ENCODE peak calls at places on chromosomes 1 and 21, in nine cellular contexts. E, G, R, H, D, L, Y, N and X are unnamed samples.

GRCh38 chr1:12098786-12099185 is 35.7 kb downstream of the TNFRSF8 start:
- DNase-seq in E (no peak), H (no peak), N (no peak), Y (no peak), L (no peak), D (no peak), R (no peak), G (no peak), X (no peak)

GRCh38 chr1:1283821-1284220 is 3.6 kb downstream of the SCNN1D start:
- DNase-seq in N (no peak), E (peak), Y (no peak), G (no peak), D (no peak), R (no peak), H (no peak), L (no peak), X (no peak)

GRCh38 chr1:92994105-92994712 is 32.9 kb upstream of the DIPK1A start:
- DNase-seq in G (peak), H (peak), L (peak), N (peak), D (peak), E (peak), R (peak), Y (peak), X (no peak)

GRCh38 chr1:47432071-47433036 is 5.5 kb upstream of the FOXD2 start:
- DNase-seq in Y (peak), H (no peak), R (peak), E (peak), L (peak), G (peak), D (peak), N (peak), X (no peak)

GRCh38 chr1:234926574-234927311 is 201.9 kb downstream of the TOMM20 start:
- DNase-seq in Y (no peak), D (no peak), L (no peak), H (peak), N (no peak), R (peak), E (no peak), G (peak), X (no peak)

GRCh38 chr21:21200103-21200938 is 202.1 kb downstream of the NCAM2 start:
- DNase-seq in R (peak), G (peak), N (peak), H (no peak), E (peak), Y (peak), L (no peak), D (no peak), X (no peak)

GRCh38 chr1:232549998-232550397 is 79.9 kb downstream of the SIPA1L2 start:
- DNase-seq in Y (no peak), N (no peak), D (no peak), E (no peak), L (no peak), H (no peak), R (no peak), G (no peak), X (no peak)

GRCh38 chr21:31473685-31474345 is 129.8 kb upstream of the TIAM1 start:
- DNase-seq in N (no peak), Y (no peak), G (no peak), H (no peak), D (no peak), E (peak), R (no peak), L (no peak), X (no peak)

GRCh38 chr1:61052393-61053280 is 29.7 kb upstream of the NFIA start:
- DNase-seq in L (no peak), D (no peak), E (no peak), R (no peak), Y (no peak), H (no peak), G (no peak), N (no peak), X (no peak)

GRCh38 chr1:247865416-247865815 is 8.4 kb downstream of the TRIM58 start:
- DNase-seq in G (no peak), D (no peak), H (no peak), L (no peak), E (no peak), Y (no peak), N (peak), R (no peak), X (no peak)

GRCh38 chr1:18922319-18922726 is 20.0 kb upstream of the ALDH4A1 start:
- DNase-seq in E (no peak), Y (no peak), D (peak), L (no peak), H (no peak), R (peak), G (peak), N (peak), X (no peak)

GRCh38 chr1:55584521-55585401 is 369.6 kb upstream of the USP24 start:
- DNase-seq in D (no peak), G (no peak), E (no peak), Y (no peak), R (peak), H (no peak), N (peak), L (no peak), X (no peak)

GRCh38 chr1:18820791-18821641 is 38.4 kb downstream of the TAS1R2 start:
- DNase-seq in R (peak), N (peak), L (peak), G (peak), Y (peak), H (peak), D (peak), E (peak), X (no peak)

GRCh38 chr1:51989582-51990477 is 670 bp downstream of the RAB3B start:
- DNase-seq in H (no peak), L (no peak), D (no peak), G (no peak), R (no peak), N (no peak), E (no peak), Y (no peak), X (no peak)

GRCh38 chr1:2205191-2205952 is 10.8 kb upstream of the FAAP20 start:
- DNase-seq in G (peak), H (peak), L (peak), E (no peak), R (peak), N (peak), Y (no peak), D (peak), X (no peak)

GRCh38 chr1:78047631-78048030 is 1.9 kb downstream of the GIPC2 start:
- DNase-seq in Y (no peak), D (no peak), N (no peak), G (no peak), L (no peak), E (no peak), R (no peak), H (no peak), X (no peak)

GRCh38 chr1:237012789-237013383 is 8.6 kb upstream of the MT1HL1 start:
- DNase-seq in H (no peak), L (no peak), G (peak), R (no peak), E (peak), N (no peak), Y (no peak), D (peak), X (no peak)

GRCh38 chr1:165842363-165843129 is 15.1 kb downstream of the UCK2 start:
- DNase-seq in D (no peak), G (no peak), N (peak), Y (no peak), H (no peak), L (peak), R (no peak), E (no peak), X (no peak)

GRCh38 chr1:99849744-99850457 is at the start of gene AGL:
- DNase-seq in R (peak), Y (peak), L (peak), E (peak), H (peak), G (peak), D (peak), N (peak), X (no peak)

GRCh38 chr1:230048922-230049321 is 18.1 kb upstream of the GALNT2 start:
- DNase-seq in L (no peak), H (no peak), N (no peak), G (no peak), R (no peak), D (no peak), E (no peak), Y (no peak), X (no peak)

GRCh38 chr21:34781508-34781907 is 112.7 kb downstream of the CLIC6 start:
- DNase-seq in R (no peak), D (no peak), N (no peak), L (no peak), Y (no peak), G (no peak), E (no peak), H (no peak), X (no peak)

GRCh38 chr21:38475519-38475918 is 22.8 kb downstream of the ERG start:
- DNase-seq in R (no peak), N (no peak), G (no peak), Y (no peak), H (no peak), L (no peak), E (no peak), D (no peak), X (no peak)

GRCh38 chr1:78607334-78607927 is 12.8 kb upstream of the IFI44L start:
- DNase-seq in H (no peak), R (no peak), Y (peak), L (no peak), N (peak), D (no peak), G (no peak), E (peak), X (no peak)

GRCh38 chr1:92876351-92876750 is 44.5 kb downstream of the RPL5 start:
- DNase-seq in L (no peak), H (no peak), D (no peak), R (peak), Y (no peak), N (no peak), G (no peak), E (no peak), X (no peak)

GRCh38 chr1:9542425-9542824 is 3.2 kb downstream of the SLC25A33 start:
- DNase-seq in Y (no peak), L (no peak), H (no peak), D (peak), N (peak), E (no peak), G (peak), R (peak), X (no peak)

GRCh38 chr1:202145325-202146140 is 996 bp upstream of the ARL8A start:
- DNase-seq in L (peak), E (peak), N (peak), D (no peak), R (no peak), Y (no peak), H (no peak), G (no peak), X (no peak)

GRCh38 chr1:64163972-64164371 is 39.5 kb upstream of the UBE2U start:
- DNase-seq in H (no peak), D (no peak), L (no peak), R (peak), Y (no peak), N (peak), E (peak), G (no peak), X (no peak)

GRCh38 chr21:31593161-31593560 is 66.3 kb upstream of the SOD1 start:
- DNase-seq in G (no peak), R (no peak), D (no peak), N (no peak), E (no peak), Y (no peak), H (no peak), L (no peak), X (no peak)

GRCh38 chr1:2611621-2612437 is 21.0 kb downstream of the MMEL1 start:
- DNase-seq in H (no peak), Y (no peak), G (peak), D (no peak), L (no peak), N (no peak), R (no peak), E (no peak), X (no peak)

GRCh38 chr1:204307334-204307883 is 52.3 kb downstream of the PLEKHA6 start:
- DNase-seq in E (no peak), H (no peak), L (no peak), D (no peak), N (peak), Y (no peak), R (no peak), G (no peak), X (no peak)